ENCODE peak calls at places on chromosomes 2 and 18, in seven cellular contexts. F is activated T-helper 1 cell treated with anti-CD3 and anti-CD28 coated beads, Interleukin-2, amount 50 U/mL, for 16 hours; E is spleen; R is esophagus squamous epithelium; P is HL-60; H is head of caudate nucleus; W is MV-4-11. I is an unnamed sample.

GRCh38 chr2:188367164-188367563 is 75.5 kb downstream of the GULP1 start:
- DNase-seq in E (no peak), P (no peak), F (no peak), H (no peak), R (no peak), W (no peak), I (no peak)

GRCh38 chr2:233966388-233966787 is 49.2 kb downstream of the TRPM8 start:
- DNase-seq in E (no peak), F (no peak), R (no peak), P (no peak), W (peak), H (no peak), I (no peak)

GRCh38 chr2:233473878-233474277 is 92.7 kb downstream of the USP40 start:
- DNase-seq in F (no peak), E (no peak), R (no peak), P (no peak), W (no peak), H (no peak), I (no peak)

GRCh38 chr2:73232471-73233153 is 427 bp downstream of the PRADC1 start:
- DNase-seq in E (no peak), P (peak), W (no peak), R (no peak), H (no peak), F (no peak), I (no peak)

GRCh38 chr18:28984731-28985130 is 807.8 kb upstream of the CDH2 start:
- DNase-seq in H (no peak), F (no peak), W (no peak), P (no peak), R (no peak), E (no peak), I (no peak)

GRCh38 chr18:74836296-74837139 is 238.8 kb downstream of the ZNF407 start:
- DNase-seq in H (no peak), W (no peak), R (no peak), F (no peak), P (peak), E (peak), I (no peak)

GRCh38 chr2:128348505-128349065 is 29.9 kb upstream of the HS6ST1 start:
- DNase-seq in R (no peak), E (no peak), F (no peak), P (no peak), H (no peak), W (no peak), I (no peak)

GRCh38 chr18:64710105-64710861 is 561.4 kb upstream of the LINC00305 start:
- DNase-seq in W (no peak), H (no peak), P (no peak), E (no peak), F (no peak), R (no peak), I (no peak)

GRCh38 chr2:202858601-202859000 is 13.0 kb downstream of the ICA1L start:
- DNase-seq in R (no peak), W (no peak), H (no peak), F (no peak), P (no peak), E (no peak), I (no peak)

GRCh38 chr18:8283901-8284585 is 325.2 kb upstream of the RAB12 start:
- DNase-seq in E (no peak), H (no peak), F (no peak), W (no peak), P (no peak), R (no peak), I (no peak)

GRCh38 chr2:26757873-26758789 is 6.0 kb upstream of the SLC35F6 start:
- DNase-seq in F (no peak), P (no peak), R (no peak), H (no peak), E (no peak), W (peak), I (peak)

GRCh38 chr2:205747827-205748386 is 65.6 kb downstream of the NRP2 start:
- DNase-seq in F (no peak), E (no peak), H (no peak), W (no peak), R (no peak), P (no peak), I (no peak)

GRCh38 chr2:37164757-37165156 is 8.0 kb upstream of the EIF2AK2 start:
- DNase-seq in W (no peak), E (no peak), R (no peak), F (no peak), P (no peak), H (no peak), I (no peak)

GRCh38 chr2:61255580-61256437 is 93.8 kb downstream of the C2orf74 start:
- DNase-seq in P (no peak), E (no peak), W (no peak), R (no peak), F (no peak), H (no peak), I (no peak)

GRCh38 chr2:8086796-8087479 is 594.9 kb upstream of the ID2 start:
- DNase-seq in F (no peak), H (no peak), E (no peak), P (no peak), W (no peak), R (no peak), I (no peak)

GRCh38 chr2:97728091-97728596 is 14.8 kb downstream of the ZAP70 start:
- DNase-seq in W (peak), P (no peak), F (no peak), H (peak), E (peak), R (no peak), I (no peak)

GRCh38 chr2:131039908-131040660 is 53.2 kb downstream of the FAM168B start:
- DNase-seq in H (no peak), P (no peak), E (peak), F (no peak), R (no peak), W (no peak), I (no peak)

GRCh38 chr2:229673676-229674075 is 40.7 kb downstream of the DNER start:
- DNase-seq in H (no peak), R (no peak), P (no peak), F (no peak), E (no peak), W (no peak), I (no peak)

GRCh38 chr2:201127570-201127969 is 11.6 kb downstream of the CFLAR start:
- DNase-seq in W (no peak), R (no peak), P (no peak), H (peak), F (no peak), E (no peak), I (no peak)

GRCh38 chr2:179237209-179237946 is 27.3 kb downstream of the SESTD1 start:
- DNase-seq in W (no peak), F (no peak), E (no peak), P (no peak), R (no peak), H (no peak), I (no peak)

GRCh38 chr18:77168666-77169358 is 36.2 kb upstream of the MBP start:
- DNase-seq in F (no peak), P (no peak), E (no peak), W (no peak), H (no peak), R (no peak), I (no peak)

GRCh38 chr2:239047420-239047819 is 199.5 kb downstream of the TWIST2 start:
- DNase-seq in E (no peak), P (no peak), H (no peak), F (no peak), W (no peak), R (no peak), I (no peak)

GRCh38 chr2:228700638-228701037 is 519.2 kb upstream of the SPHKAP start:
- DNase-seq in P (no peak), R (no peak), H (no peak), W (no peak), E (no peak), F (no peak), I (no peak)

GRCh38 chr2:148338544-148338943 is 306.0 kb upstream of the EPC2 start:
- DNase-seq in W (no peak), R (no peak), H (no peak), F (no peak), E (no peak), P (no peak), I (no peak)

GRCh38 chr2:120949027-120949956 is 213.6 kb downstream of the GLI2 start:
- DNase-seq in R (no peak), W (no peak), E (no peak), P (peak), H (no peak), F (no peak), I (no peak)

GRCh38 chr2:61759718-61760117 is 94.1 kb downstream of the FAM161A start:
- DNase-seq in W (no peak), F (no peak), H (no peak), R (no peak), E (no peak), P (no peak), I (no peak)

GRCh38 chr18:38940863-38941531 is 1375.4 kb upstream of the CELF4 start:
- DNase-seq in P (peak), R (no peak), E (no peak), H (peak), W (peak), F (peak), I (no peak)

I was measured in iPS DF 6.9.